ENCODE peak calls at places on chromosomes 16 and 17, in six cellular contexts. Z is mucosa of descending colon; W is effector memory CD4-positive, alpha-beta T cell; T is naive thymus-derived CD4-positive, alpha-beta T cell; L is NT2/D1; C is endodermal cell. B is an unnamed sample. For H3K9me3 and H3K4me1, the result is how much of the 10 kb centered on the place peaks cover.

GRCh38 chr16:12159028-12159427 is 182.5 kb downstream of the SNX29 start:
- DNase-seq in T (no peak), W (no peak), C (peak), Z (no peak), L (no peak), B (no peak)

GRCh38 chr17:68169840-68170239 is 78.0 kb upstream of the AMZ2 start:
- DNase-seq in C (no peak), L (no peak), W (no peak), Z (no peak), T (no peak), B (no peak)

GRCh38 chr16:22948603-22949368 is 134.8 kb downstream of the HS3ST2 start:
- DNase-seq in W (no peak), C (peak), T (peak), L (peak), Z (peak), B (peak)

GRCh38 chr17:44967026-44967906 is 837 bp downstream of the C1QL1 start:
- DNase-seq in L (no peak), W (no peak), Z (peak), T (no peak), C (peak), B (no peak)

GRCh38 chr16:51919736-51920135 is 627.2 kb downstream of the TOX3 start:
- DNase-seq in L (no peak), C (no peak), T (no peak), Z (no peak), W (no peak), B (no peak)

GRCh38 chr17:10827898-10828552 is 9.9 kb downstream of the PIRT start:
- DNase-seq in Z (no peak), T (no peak), L (no peak), C (no peak), W (no peak), B (no peak)

GRCh38 chr16:24344791-24345190 is 88.7 kb downstream of the CACNG3 start:
- DNase-seq in W (no peak), C (no peak), T (no peak), L (no peak), Z (no peak), B (no peak)

GRCh38 chr16:87725596-87726235 is 40.1 kb downstream of the KLHDC4 start:
- DNase-seq in Z (no peak), C (no peak), T (no peak), L (no peak), W (no peak), B (no peak)

GRCh38 chr17:65841116-65841515 is 279.7 kb upstream of the AXIN2 start:
- DNase-seq in W (no peak), C (no peak), T (no peak), Z (no peak), L (no peak), B (no peak)

GRCh38 chr16:70706948-70707465 is 21.2 kb upstream of the MTSS2 start:
- DNase-seq in W (no peak), Z (no peak), C (no peak), L (no peak), T (no peak), B (no peak)

GRCh38 chr16:84817206-84817605 is 2.6 kb upstream of the CRISPLD2 start:
- DNase-seq in C (no peak), W (no peak), T (no peak), L (no peak), Z (peak), B (no peak)

GRCh38 chr16:84633622-84634021 is 14.7 kb upstream of the KLHL36 start:
- DNase-seq in W (no peak), T (no peak), C (no peak), L (no peak), Z (no peak), B (no peak)

GRCh38 chr16:24883714-24884151 is 38.0 kb downstream of the SLC5A11 start:
- DNase-seq in T (no peak), L (no peak), W (no peak), Z (no peak), C (peak), B (peak)

GRCh38 chr16:81212830-81213465 is 25.5 kb upstream of the BCO1 start:
- DNase-seq in W (no peak), Z (no peak), T (no peak), C (peak), L (no peak), B (no peak)

GRCh38 chr17:4310349-4311060 is 46.7 kb upstream of the ANKFY1 start:
- DNase-seq in L (no peak), T (no peak), Z (no peak), C (no peak), W (no peak), B (no peak)

GRCh38 chr17:19238167-19238505 is 970 bp downstream of the EPN2 start:
- DNase-seq in L (no peak), C (peak), T (peak), Z (peak), W (no peak), B (no peak)

GRCh38 chr16:86199871-86200700 is 301.1 kb downstream of the IRF8 start:
- DNase-seq in C (peak), Z (no peak), T (no peak), L (no peak), W (no peak), B (no peak)

GRCh38 chr16:5615868-5616642 is 518.5 kb upstream of the EEF2KMT start:
- DNase-seq in T (peak), W (no peak), L (peak), Z (peak), C (peak), B (peak)

GRCh38 chr16:30567991-30568638 is 3.4 kb downstream of the ZNF688 start:
- DNase-seq in L (no peak), W (peak), C (no peak), Z (no peak), T (peak), B (no peak)

GRCh38 chr17:35376245-35376644 is 2.8 kb upstream of the SLFN11 start:
- DNase-seq in C (no peak), L (no peak), Z (no peak), T (no peak), W (no peak), B (no peak)

GRCh38 chr17:19433240-19433639 is 22.2 kb downstream of the RNF112 start:
- DNase-seq in Z (no peak), L (no peak), T (no peak), W (no peak), C (peak), B (no peak)

GRCh38 chr17:78124081-78124835 is 4.3 kb downstream of the TMC6 start:
- DNase-seq in W (no peak), T (no peak), C (no peak), L (no peak), Z (peak), B (no peak)

GRCh38 chr16:68074850-68075249 is 10.3 kb upstream of the NFATC3 start:
- DNase-seq in L (no peak), C (no peak), T (no peak), Z (peak), W (peak), B (no peak)

GRCh38 chr17:29565643-29566472 is 979 bp downstream of the ABHD15 start:
- DNase-seq in L (no peak), C (peak), T (peak), W (peak), Z (peak), B (no peak)

GRCh38 chr17:51703364-51704341 is 443.3 kb downstream of the UTP18 start:
- DNase-seq in Z (no peak), L (no peak), T (no peak), C (peak), W (no peak), B (no peak)

GRCh38 chr16:85947511-85948509 is 48.8 kb downstream of the IRF8 start:
- DNase-seq in Z (no peak), T (peak), W (no peak), C (no peak), L (no peak), B (no peak)

GRCh38 chr17:6714315-6714874 is 1.2 kb upstream of the SLC13A5 start:
- DNase-seq in Z (no peak), L (no peak), T (no peak), W (no peak), C (no peak), B (no peak)

GRCh38 chr17:5260542-5260941 is 21.5 kb upstream of the RABEP1 start:
- DNase-seq in Z (no peak), L (no peak), T (no peak), C (no peak), W (no peak), B (no peak)

GRCh38 chr17:58756246-58757161 is 850 bp downstream of the PPM1E start:
- DNase-seq in C (peak), T (no peak), Z (no peak), L (no peak), W (no peak), B (no peak)

GRCh38 chr17:66518677-66519076 is 216.3 kb downstream of the PRKCA start:
- DNase-seq in Z (no peak), W (no peak), L (no peak), C (no peak), T (no peak), B (no peak)

GRCh38 chr17:48613862-48614694 is 1.0 kb downstream of the HOXB8 start:
- DNase-seq in Z (peak), L (no peak), T (peak), W (no peak), C (peak), B (no peak)
- H3K4me3 ChIP-seq in Z (no peak), L (peak), T (no peak), W (peak), C (no peak), B (no peak)

DNA sequence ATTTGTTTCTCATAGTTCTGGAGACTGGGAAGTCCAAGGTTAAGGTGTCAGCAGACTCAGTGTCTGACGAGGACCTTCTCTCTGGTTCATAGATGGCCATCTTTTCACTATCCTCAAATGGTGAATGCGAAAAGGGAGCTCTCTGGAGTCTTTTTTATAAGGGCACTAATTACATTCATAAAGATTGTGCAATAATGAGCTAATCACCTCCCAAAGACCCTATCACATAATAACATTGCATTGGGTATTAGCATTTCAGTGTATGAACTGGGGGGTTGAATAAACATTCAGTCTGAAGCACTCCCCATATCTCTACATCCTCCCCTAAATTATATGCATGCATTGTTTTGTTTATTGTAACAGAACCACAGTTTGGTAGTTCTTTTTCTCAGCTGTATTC is 1086.5 kb downstream of the CDH11 start:
- DNase-seq in C (no peak), L (no peak), Z (no peak), T (no peak), W (no peak), B (no peak)
- H3K9me3 ChIP-seq in C (under half), L (under half), Z (under half), T (under half), W (under half), B (under half)

GRCh38 chr17:49444384-49444783 is 29.7 kb upstream of the PHB1 start:
- DNase-seq in C (no peak), T (no peak), L (no peak), Z (no peak), W (no peak), B (no peak)

GRCh38 chr17:49439673-49440571 is 25.2 kb upstream of the PHB1 start:
- DNase-seq in L (no peak), C (peak), Z (no peak), W (no peak), T (no peak), B (no peak)

GRCh38 chr17:49440581-49440980 is 25.9 kb upstream of the PHB1 start:
- DNase-seq in L (no peak), W (no peak), C (peak), Z (no peak), T (no peak), B (no peak)

GRCh38 chr17:49443862-49444261 is 29.2 kb upstream of the PHB1 start:
- DNase-seq in C (no peak), W (no peak), Z (no peak), T (no peak), L (no peak), B (no peak)

DNA sequence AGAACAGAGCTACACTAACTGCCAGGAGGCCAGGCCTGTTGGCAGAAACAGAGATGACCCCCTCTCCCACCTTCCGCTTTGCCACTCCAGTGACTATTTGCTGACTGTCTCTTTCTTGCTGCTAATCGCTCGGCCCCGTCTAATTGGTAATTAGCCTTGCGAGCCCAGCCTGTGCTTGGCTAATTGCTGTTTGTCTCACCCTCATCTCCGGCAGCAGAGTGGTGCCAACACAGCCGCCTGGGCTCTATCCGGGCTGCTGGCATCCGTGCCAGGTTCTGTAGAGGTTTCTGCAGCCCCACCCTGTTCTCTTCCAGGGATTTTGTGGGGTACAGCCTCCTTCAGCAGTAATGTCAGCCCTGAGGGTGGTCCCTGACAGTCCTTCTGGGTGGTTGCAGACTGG is 27.4 kb upstream of the PHB1 start:
- DNase-seq in Z (no peak), L (no peak), W (no peak), C (peak), T (no peak), B (no peak)
- H3K4me1 ChIP-seq in Z (under half), L (under half), W (under half), C (under half), T (under half), B (under half)

DNA sequence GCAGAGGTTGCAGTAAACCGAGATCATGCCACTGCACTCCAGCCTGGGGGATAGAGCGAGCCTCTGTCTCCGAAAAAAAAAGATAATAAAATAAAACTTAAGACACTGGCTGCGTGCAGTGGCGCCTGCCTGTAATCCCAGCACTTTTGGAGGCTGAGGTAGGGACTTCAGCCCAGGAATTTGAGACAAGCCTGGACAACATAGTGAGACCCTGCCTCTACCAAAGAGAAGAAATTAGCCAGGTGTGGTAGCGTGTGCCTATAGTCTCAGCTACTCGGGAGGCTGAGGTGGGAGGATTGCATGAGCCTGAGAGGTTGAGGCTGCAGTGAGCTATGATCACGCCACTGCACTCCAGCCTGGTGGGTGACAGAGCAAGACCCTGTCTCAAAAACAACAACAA is 26.6 kb downstream of the RARA start:
- DNase-seq in L (no peak), Z (no peak), W (no peak), T (no peak), C (no peak), B (no peak)
- H3K4me3 ChIP-seq in L (no peak), Z (no peak), W (no peak), T (no peak), C (no peak), B (no peak)

GRCh38 chr16:69324013-69324531 is 6.3 kb downstream of the PDF start:
- DNase-seq in Z (peak), C (no peak), T (no peak), L (no peak), W (no peak), B (no peak)

GRCh38 chr16:69324585-69325253 is 5.7 kb downstream of the PDF start:
- DNase-seq in L (no peak), T (no peak), W (no peak), C (no peak), Z (no peak), B (no peak)

GRCh38 chr16:69322343-69322742 is 8.0 kb downstream of the PDF start:
- DNase-seq in T (no peak), L (no peak), Z (no peak), W (no peak), C (no peak), B (no peak)

GRCh38 chr16:69321080-69321479 is 9.3 kb downstream of the PDF start:
- DNase-seq in T (no peak), L (no peak), W (no peak), Z (no peak), C (no peak), B (no peak)

GRCh38 chr16:69323428-69323827 is 7.0 kb downstream of the PDF start:
- DNase-seq in T (no peak), L (no peak), C (no peak), W (no peak), Z (no peak), B (no peak)
- H3K9me3 ChIP-seq in T (under half), L (under half), C (under half), W (under half), Z (under half), B (under half)

DNA sequence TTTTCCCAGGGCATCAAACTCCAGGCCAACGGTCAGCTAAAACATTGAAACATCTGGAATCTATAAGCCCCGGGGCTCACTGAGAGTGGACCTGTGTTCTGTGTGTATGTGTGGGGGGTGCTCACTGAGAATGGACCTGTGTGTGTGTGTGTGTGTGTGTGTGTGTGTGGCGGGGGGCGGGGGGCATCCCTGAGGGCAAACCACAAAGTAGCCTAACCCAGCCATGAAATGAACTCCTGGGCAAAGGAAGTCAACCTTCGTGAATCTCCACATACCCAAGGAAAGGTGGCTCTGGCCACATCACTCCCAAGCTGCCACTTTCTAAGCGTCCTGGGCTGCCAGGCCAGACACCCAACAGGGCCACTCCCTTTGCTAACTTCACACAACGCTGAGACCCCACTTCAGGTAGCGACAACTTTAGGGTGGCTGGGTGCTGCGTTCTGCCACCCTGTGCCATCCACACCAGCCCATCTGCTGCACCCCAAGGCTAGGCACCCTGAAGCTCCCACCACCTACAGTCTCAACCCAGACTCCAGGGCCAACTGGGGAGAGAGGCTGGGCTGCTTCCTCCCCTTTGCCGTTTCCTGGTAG is 1.6 kb downstream of the MAFG start:
- DNase-seq in L (no peak), T (no peak), Z (no peak), C (no peak), W (no peak), B (no peak)
- H3K4me1 ChIP-seq in L (under half), T (under half), Z (half or more), C (under half), W (under half), B (under half)